ENCODE peak calls at places on chromosomes 3 and 15, in six cellular contexts. B is activated gamma-delta T cell treated with Interleukin-2 at 50 U/mL for 16 hours; G is NCI-H774; O is Calu3; T is effector memory CD4-positive, alpha-beta T cell; A is anterior cingulate cortex. S is an unnamed sample.

GRCh38 chr15:32919749-32920414 is 202.1 kb downstream of the GREM1 start:
- DNase-seq in G (no peak), B (no peak), O (no peak), A (no peak), T (no peak), S (no peak)

GRCh38 chr3:128006061-128006470 is 46.2 kb upstream of the SEC61A1 start:
- DNase-seq in G (no peak), T (no peak), A (no peak), B (no peak), O (no peak), S (no peak)

GRCh38 chr15:98868564-98868963 is 139.0 kb downstream of the PGPEP1L start:
- DNase-seq in O (no peak), B (no peak), G (no peak), A (no peak), T (no peak), S (no peak)

GRCh38 chr3:188772886-188773285 is 398.9 kb upstream of the TPRG1 start:
- DNase-seq in O (no peak), A (no peak), B (no peak), G (no peak), T (no peak), S (no peak)

GRCh38 chr3:178297204-178297603 is 239.0 kb upstream of the KCNMB2 start:
- DNase-seq in O (no peak), B (no peak), T (no peak), G (no peak), A (no peak), S (no peak)

GRCh38 chr3:124582196-124582595 is 148.1 kb upstream of the UMPS start:
- DNase-seq in O (no peak), A (no peak), T (no peak), B (no peak), G (no peak), S (no peak)

GRCh38 chr3:196186661-196187573 is 24.3 kb downstream of the ZDHHC19 start:
- DNase-seq in O (no peak), G (peak), T (no peak), B (no peak), A (no peak), S (no peak)

GRCh38 chr15:67824157-67824899 is 981 bp upstream of the SKOR1 start:
- DNase-seq in O (no peak), T (no peak), B (no peak), G (no peak), A (no peak), S (no peak)

GRCh38 chr3:183766107-183766506 is 59.3 kb downstream of the MAP6D1 start:
- DNase-seq in B (no peak), A (no peak), G (no peak), T (no peak), O (no peak), S (no peak)

GRCh38 chr15:31350771-31351170 is 24.1 kb downstream of the KLF13 start:
- DNase-seq in O (no peak), G (no peak), T (no peak), A (no peak), B (no peak), S (no peak)

GRCh38 chr3:186722457-186722856 is 5.3 kb downstream of the KNG1 start:
- DNase-seq in G (no peak), T (no peak), O (peak), B (no peak), A (no peak), S (no peak)

GRCh38 chr3:177824841-177825240 is 627.6 kb upstream of the TBL1XR1 start:
- DNase-seq in T (no peak), G (no peak), A (no peak), B (no peak), O (no peak), S (no peak)

GRCh38 chr15:75048394-75048793 is 25.0 kb downstream of the PPCDC start:
- DNase-seq in A (no peak), G (no peak), T (no peak), O (no peak), B (no peak), S (no peak)

GRCh38 chr15:94582368-94582767 is 351.0 kb downstream of the MCTP2 start:
- DNase-seq in G (peak), B (no peak), T (no peak), O (peak), A (no peak), S (peak)

GRCh38 chr3:44883999-44884431 is 9.6 kb downstream of the TGM4 start:
- DNase-seq in O (peak), T (no peak), A (no peak), B (no peak), G (no peak), S (no peak)

S was measured in Kasumi-1.